ENCODE peak calls at places on chromosomes 4 and X, in four cellular contexts. W is psoas muscle, J is AG09319, H is activated B cell treated with CpG ODN at 0.5 μM for 24 hours. Z is an unnamed sample.

GRCh38 chrX:68511255-68511654 is 12.4 kb downstream of the YIPF6 start:
- DNase-seq in H (no peak), W (no peak), J (no peak), Z (no peak)

GRCh38 chr4:185542626-185543336 is 7.5 kb upstream of the PDLIM3 start:
- DNase-seq in H (no peak), W (peak), J (no peak), Z (no peak)

GRCh38 chr4:173288296-173288695 is 45.9 kb downstream of the HMGB2 start:
- DNase-seq in J (no peak), W (no peak), H (no peak), Z (no peak)

GRCh38 chr4:107120661-107121060 is 84.5 kb upstream of the DKK2 start:
- DNase-seq in H (no peak), W (no peak), J (no peak), Z (no peak)

GRCh38 chrX:23616361-23616760 is 50.9 kb upstream of the PRDX4 start:
- DNase-seq in J (no peak), W (no peak), H (no peak), Z (no peak)

GRCh38 chr4:169922632-169923276 is 103.4 kb downstream of the MFAP3L start:
- DNase-seq in J (no peak), H (no peak), W (peak), Z (no peak)

GRCh38 chr4:178205826-178206225 is 763.6 kb upstream of the AGA start:
- DNase-seq in H (no peak), W (no peak), J (no peak), Z (no peak)

GRCh38 chr4:2469192-2469984 is 482 bp downstream of the RNF4 start:
- DNase-seq in W (peak), J (no peak), H (peak), Z (no peak)

GRCh38 chr4:67892905-67893304 is 9.1 kb upstream of the TMPRSS11D start:
- DNase-seq in J (no peak), W (no peak), H (no peak), Z (no peak)

Z was measured in SK-N-MC.